ENCODE peak calls at places on chromosomes 6 and 20, in six cellular contexts. X is activated T-cell treated with anti-CD3 and anti-CD28 coated beads, Interleukin-2, amount 50 U/mL, for 4 hours; I is amniotic stem cell; W is PC-9; B is GM12865; G is transverse colon. T is an unnamed sample.

GRCh38 chr6:30725713-30726505 is 5.8 kb downstream of the TUBB start:
- DNase-seq in X (no peak), I (no peak), W (no peak), B (peak), G (no peak), T (no peak)

GRCh38 chr6:113763311-113763766 is 93.8 kb upstream of the MARCKS start:
- DNase-seq in X (no peak), I (no peak), W (peak), B (peak), G (no peak), T (no peak)

GRCh38 chr6:138007014-138007472 is 100.2 kb downstream of the PERP start:
- DNase-seq in X (no peak), I (no peak), W (peak), B (peak), G (peak), T (no peak)

GRCh38 chr6:136304410-136304809 is 14.8 kb upstream of the BCLAF1 start:
- DNase-seq in X (no peak), I (no peak), W (peak), B (no peak), G (no peak), T (no peak)

GRCh38 chr6:42345696-42346416 is 105.9 kb downstream of the TRERF1 start:
- DNase-seq in X (no peak), I (no peak), W (no peak), B (no peak), G (no peak), T (no peak)

GRCh38 chr6:21791066-21791465 is 197.5 kb downstream of the SOX4 start:
- DNase-seq in X (no peak), I (no peak), W (no peak), B (no peak), G (no peak), T (no peak)

GRCh38 chr6:39665871-39666270 is 59.3 kb downstream of the KIF6 start:
- DNase-seq in X (no peak), I (no peak), W (no peak), B (no peak), G (no peak), T (no peak)

GRCh38 chr6:91081452-91082067 is 494.7 kb upstream of the MAP3K7 start:
- DNase-seq in X (no peak), I (peak), W (no peak), B (peak), G (no peak), T (no peak)

GRCh38 chr20:63648190-63648589 is 5.0 kb downstream of the STMN3 start:
- DNase-seq in X (no peak), I (no peak), W (no peak), B (no peak), G (no peak), T (no peak)

GRCh38 chr6:11093065-11093590 is 506 bp upstream of the SMIM13 start:
- DNase-seq in X (no peak), I (no peak), W (no peak), B (peak), G (peak), T (no peak)

GRCh38 chr6:39714802-39715201 is 10.4 kb downstream of the KIF6 start:
- DNase-seq in X (no peak), I (no peak), W (no peak), B (no peak), G (no peak), T (no peak)

GRCh38 chr20:10063482-10063881 is 28.7 kb downstream of the ANKEF1 start:
- DNase-seq in X (no peak), I (no peak), W (no peak), B (no peak), G (no peak), T (no peak)

GRCh38 chr6:116244284-116244683 is 9.6 kb downstream of the TSPYL4 start:
- DNase-seq in X (no peak), I (no peak), W (peak), B (no peak), G (no peak), T (no peak)

GRCh38 chr6:139436521-139437348 is 62.3 kb upstream of the CITED2 start:
- DNase-seq in X (no peak), I (no peak), W (peak), B (no peak), G (no peak), T (no peak)

T was measured in coronary artery.